ENCODE peak calls at places on chromosomes 13 and 19, in eight cellular contexts. H, U, T, N, I, A, V and E are unnamed samples.

GRCh38 chr13:19864018-19864338 is 529 bp upstream of the ZMYM5 start:
- DNase-seq in H (peak), U (peak), T (peak), N (peak), I (peak), A (peak), V (peak), E (peak)

GRCh38 chr19:604355-604754 is 14.7 kb downstream of the HCN2 start:
- DNase-seq in H (no peak), U (no peak), T (no peak), N (no peak), I (peak), A (no peak), V (no peak), E (no peak)

GRCh38 chr19:23799321-23799720 is 40.6 kb upstream of the ZNF681 start:
- DNase-seq in H (no peak), U (no peak), T (no peak), N (no peak), I (no peak), A (no peak), V (no peak), E (no peak)

GRCh38 chr19:38386968-38387549 is 775 bp downstream of the GGN start:
- DNase-seq in H (peak), U (no peak), T (no peak), N (no peak), I (no peak), A (peak), V (no peak), E (no peak)

GRCh38 chr19:35629332-35629633 is 447 bp downstream of the RBM42 start:
- DNase-seq in H (no peak), U (no peak), T (no peak), N (no peak), I (no peak), A (no peak), V (no peak), E (no peak)

GRCh38 chr19:31353826-31354225 is 4.6 kb upstream of the TSHZ3 start:
- DNase-seq in H (no peak), U (no peak), T (no peak), N (no peak), I (no peak), A (no peak), V (no peak), E (no peak)

GRCh38 chr19:6362351-6362801 is 1.0 kb downstream of the CLPP start:
- DNase-seq in H (no peak), U (no peak), T (no peak), N (no peak), I (no peak), A (no peak), V (no peak), E (no peak)

GRCh38 chr13:26872444-26873173 is 112.0 kb upstream of the GPR12 start:
- DNase-seq in H (peak), U (no peak), T (no peak), N (peak), I (peak), A (peak), V (peak), E (peak)

GRCh38 chr13:91922969-91923592 is 524.7 kb downstream of the GPC5 start:
- DNase-seq in H (no peak), U (no peak), T (no peak), N (no peak), I (no peak), A (no peak), V (peak), E (no peak)

GRCh38 chr19:2552859-2553258 is 76.9 kb downstream of the GADD45B start:
- DNase-seq in H (no peak), U (no peak), T (no peak), N (peak), I (no peak), A (peak), V (peak), E (no peak)

GRCh38 chr19:51948979-51949378 is 21.7 kb downstream of the ZNF613 start:
- DNase-seq in H (no peak), U (peak), T (no peak), N (no peak), I (no peak), A (peak), V (peak), E (no peak)

GRCh38 chr19:17235618-17236413 is 9.8 kb downstream of the OCEL1 start:
- DNase-seq in H (peak), U (peak), T (peak), N (peak), I (peak), A (peak), V (peak), E (no peak)

GRCh38 chr19:13985771-13986347 is 20.3 kb downstream of the RFX1 start:
- DNase-seq in H (no peak), U (no peak), T (no peak), N (no peak), I (no peak), A (no peak), V (no peak), E (no peak)

GRCh38 chr19:10010247-10010691 is at the start of gene COL5A3:
- DNase-seq in H (peak), U (no peak), T (peak), N (no peak), I (peak), A (peak), V (peak), E (peak)

GRCh38 chr19:42276821-42277220 is 7.8 kb downstream of the CIC start:
- DNase-seq in H (no peak), U (no peak), T (no peak), N (no peak), I (no peak), A (no peak), V (no peak), E (peak)

GRCh38 chr19:13738073-13738472 is 26.2 kb upstream of the MRI1 start:
- DNase-seq in H (no peak), U (no peak), T (no peak), N (no peak), I (no peak), A (no peak), V (no peak), E (no peak)

GRCh38 chr19:48868196-48868886 is at the start of gene PLEKHA4:
- DNase-seq in H (peak), U (peak), T (peak), N (peak), I (no peak), A (peak), V (peak), E (peak)
- H3K4me3 ChIP-seq in H (peak), U (peak), T (peak), N (peak), I (no peak), A (peak), V (peak), E (peak)

GRCh38 chr19:44939668-44940067 is 2.4 kb upstream of the APOC4 start:
- DNase-seq in H (no peak), U (no peak), T (no peak), N (no peak), I (no peak), A (no peak), V (peak), E (no peak)

GRCh38 chr19:44948237-44948636 is 2.4 kb downstream of the APOC2 start:
- DNase-seq in H (no peak), U (no peak), T (no peak), N (no peak), I (no peak), A (no peak), V (no peak), E (no peak)

GRCh38 chr19:44942067-44942571 is at the start of gene APOC4:
- DNase-seq in H (no peak), U (no peak), T (no peak), N (no peak), I (no peak), A (no peak), V (no peak), E (no peak)

GRCh38 chr19:44947041-44947581 is 1.3 kb downstream of the APOC2 start:
- DNase-seq in H (no peak), U (no peak), T (no peak), N (no peak), I (no peak), A (no peak), V (no peak), E (no peak)

DNA sequence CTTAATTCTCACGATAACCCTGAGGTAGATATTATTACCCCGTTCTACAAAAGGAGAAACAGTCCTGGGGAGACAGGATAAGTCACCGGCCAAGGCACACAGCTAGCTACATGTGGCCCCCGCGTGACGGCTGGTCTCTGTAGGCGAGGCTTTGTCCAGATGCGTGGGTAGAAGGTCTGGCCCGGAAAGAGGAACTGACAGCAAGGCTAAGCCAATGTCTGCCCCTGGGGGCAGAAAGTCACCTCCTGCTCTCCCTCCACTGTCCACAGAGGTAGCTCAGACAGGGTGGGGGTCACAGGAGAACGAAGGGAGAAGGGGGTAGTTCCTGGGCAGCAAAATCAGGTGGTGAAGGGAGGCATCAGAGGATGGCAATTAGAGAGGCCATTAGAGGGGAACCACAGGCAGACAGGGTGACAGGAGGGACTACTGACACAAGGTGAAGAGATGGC is 1.8 kb downstream of the APOC4 start:
- DNase-seq in H (peak), U (no peak), T (peak), N (no peak), I (no peak), A (peak), V (no peak), E (no peak)
- H3K4me3 ChIP-seq in H (no peak), U (no peak), T (no peak), N (no peak), I (no peak), A (no peak), V (no peak), E (no peak)

GRCh38 chr13:30216111-30216510 is 91.2 kb downstream of the KATNAL1 start:
- DNase-seq in H (no peak), U (no peak), T (no peak), N (no peak), I (no peak), A (no peak), V (peak), E (no peak)
- H3K4me3 ChIP-seq in H (no peak), U (no peak), T (no peak), N (no peak), I (no peak), A (no peak), V (no peak), E (no peak)

GRCh38 chr13:35953537-35954206 is 177.5 kb downstream of the DCLK1 start:
- DNase-seq in H (peak), U (peak), T (peak), N (peak), I (peak), A (peak), V (peak), E (peak)
- H3K4me3 ChIP-seq in H (peak), U (no peak), T (no peak), N (no peak), I (no peak), A (no peak), V (peak), E (no peak)